ENCODE peak calls at places on chromosomes 11 and 22, in nine cellular contexts. K, T, M, E, W, I, O, B and P are unnamed samples.

GRCh38 chr11:131760191-131760951 is 390.0 kb downstream of the NTM start:
- DNase-seq in K (no peak), T (no peak), M (no peak), E (no peak), W (no peak), I (no peak), O (no peak), B (no peak), P (no peak)

GRCh38 chr11:70696564-70696963 is 298.2 kb downstream of the CTTN start:
- DNase-seq in K (no peak), T (no peak), M (no peak), E (no peak), W (no peak), I (no peak), O (no peak), B (no peak), P (no peak)

GRCh38 chr22:31853736-31854500 is 90.4 kb upstream of the YWHAH start:
- DNase-seq in K (no peak), T (no peak), M (no peak), E (no peak), W (no peak), I (no peak), O (no peak), B (no peak), P (no peak)

GRCh38 chr11:35786188-35786587 is 123.6 kb downstream of the TRIM44 start:
- DNase-seq in K (no peak), T (peak), M (no peak), E (no peak), W (no peak), I (no peak), O (no peak), B (peak), P (no peak)

GRCh38 chr11:63504933-63505586 is 824 bp upstream of the LGALS12 start:
- DNase-seq in K (no peak), T (no peak), M (no peak), E (no peak), W (no peak), I (peak), O (no peak), B (no peak), P (no peak)

GRCh38 chr11:794013-794765 is 3.9 kb downstream of the SLC25A22 start:
- DNase-seq in K (no peak), T (no peak), M (no peak), E (no peak), W (no peak), I (no peak), O (no peak), B (no peak), P (no peak)

GRCh38 chr22:33908201-33909074 is 11.8 kb downstream of the LARGE1 start:
- DNase-seq in K (no peak), T (no peak), M (no peak), E (no peak), W (no peak), I (no peak), O (no peak), B (no peak), P (no peak)

GRCh38 chr11:123585206-123585605 is 69.2 kb downstream of the SCN3B start:
- DNase-seq in K (peak), T (no peak), M (no peak), E (no peak), W (no peak), I (no peak), O (no peak), B (peak), P (no peak)

GRCh38 chr11:9922806-9923205 is 258.9 kb downstream of the SWAP70 start:
- DNase-seq in K (no peak), T (no peak), M (no peak), E (no peak), W (no peak), I (no peak), O (no peak), B (no peak), P (no peak)

GRCh38 chr11:48177661-48178060 is 38.9 kb upstream of the OR4B1 start:
- DNase-seq in K (no peak), T (no peak), M (no peak), E (no peak), W (no peak), I (peak), O (no peak), B (no peak), P (no peak)

DNA sequence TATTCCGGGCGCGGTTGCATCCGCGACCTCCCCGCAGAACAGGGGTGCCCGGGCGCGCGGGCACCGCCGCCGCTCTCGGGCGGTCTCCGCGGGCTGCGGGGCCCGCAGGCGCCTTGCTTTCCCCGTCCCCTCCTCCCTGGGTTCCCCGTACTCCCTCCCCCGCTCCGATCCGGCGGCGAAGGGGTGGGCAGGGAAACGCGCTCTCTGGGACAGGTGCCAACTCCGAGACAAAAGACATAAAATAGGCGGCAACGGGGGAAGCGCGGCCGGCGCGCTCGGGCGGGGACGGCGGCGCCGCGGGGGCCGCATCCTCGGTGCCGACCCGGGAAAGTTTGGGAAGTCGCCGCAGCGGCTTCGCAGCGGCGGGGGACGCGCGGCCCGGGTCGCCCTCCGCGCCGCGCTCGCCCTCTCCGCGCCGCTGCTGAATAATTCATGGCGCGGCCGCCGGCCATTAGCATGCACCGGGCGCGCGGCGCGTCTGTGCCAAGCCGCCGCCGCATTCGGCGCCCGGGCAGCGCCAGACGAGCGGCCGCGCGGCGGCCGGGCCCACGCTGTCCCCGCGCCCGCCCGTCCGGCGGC is 78.8 kb upstream of the PPARA start:
- DNase-seq in K (peak), T (no peak), M (peak), E (peak), W (peak), I (peak), O (peak), B (peak), P (no peak)
- TF ChIP-seq POLR2A in K (no peak), T (peak), M (peak), E (no peak), W (peak), I (peak), O (no peak), B (peak), P (peak)

DNA sequence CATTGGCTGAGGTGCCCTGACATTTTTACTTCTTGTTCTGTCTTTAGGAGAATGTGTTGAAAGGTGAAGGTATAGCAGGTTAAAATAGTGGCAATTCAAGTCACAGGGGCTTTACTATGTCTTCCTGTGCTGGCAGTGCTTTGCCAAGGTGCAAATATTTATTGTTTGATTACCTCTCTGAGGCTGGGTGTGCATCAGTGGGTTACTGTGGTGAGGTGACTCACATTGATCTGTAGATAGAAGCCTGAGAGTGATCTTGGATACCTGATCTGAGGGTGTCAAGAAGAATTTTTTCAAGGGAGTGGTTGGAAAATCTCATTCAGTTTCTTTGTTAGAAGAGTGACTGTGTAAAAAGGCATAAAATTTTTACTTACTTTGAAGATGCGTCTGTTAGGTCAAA is 90.0 kb downstream of the ARHGAP42 start:
- DNase-seq in K (peak), T (no peak), M (no peak), E (no peak), W (no peak), I (no peak), O (peak), B (no peak), P (no peak)
- TF ChIP-seq POLR2A in K (no peak), T (no peak), M (no peak), E (no peak), W (no peak), I (no peak), O (no peak), B (no peak), P (no peak)

GRCh38 chr22:40951795-40952602 is 821 bp downstream of the RBX1 start:
- DNase-seq in K (no peak), T (no peak), M (no peak), E (no peak), W (no peak), I (no peak), O (no peak), B (no peak), P (no peak)

GRCh38 chr22:40955516-40955915 is 4.3 kb downstream of the RBX1 start:
- DNase-seq in K (no peak), T (peak), M (no peak), E (no peak), W (no peak), I (no peak), O (no peak), B (no peak), P (no peak)

GRCh38 chr22:40954095-40954494 is 2.9 kb downstream of the RBX1 start:
- DNase-seq in K (no peak), T (peak), M (no peak), E (no peak), W (no peak), I (no peak), O (no peak), B (no peak), P (no peak)

GRCh38 chr22:40953446-40953845 is 2.3 kb downstream of the RBX1 start:
- DNase-seq in K (no peak), T (peak), M (no peak), E (no peak), W (no peak), I (no peak), O (no peak), B (no peak), P (no peak)

GRCh38 chr22:40950888-40951794 is at the start of gene RBX1:
- DNase-seq in K (peak), T (peak), M (peak), E (peak), W (peak), I (peak), O (peak), B (peak), P (peak)
- TF ChIP-seq POLR2A in K (peak), T (peak), M (peak), E (peak), W (peak), I (peak), O (peak), B (peak), P (peak)

GRCh38 chr11:117327567-117328413 is at the start of gene CEP164:
- DNase-seq in K (peak), T (peak), M (peak), E (peak), W (peak), I (peak), O (peak), B (peak), P (peak)
- TF ChIP-seq POLR2A in K (peak), T (peak), M (peak), E (no peak), W (peak), I (peak), O (no peak), B (peak), P (peak)